ENCODE peak calls at places on chromosome 7, in six cellular contexts. One of them, this sample, is unnamed.

GRCh38 chr7:6346581-6346980 is 74.2 kb upstream of the CYTH3 start:
- DNase-seq in right lobe of liver: no peak
- DNase-seq in effector memory CD4-positive, alpha-beta T cell: no peak
- DNase-seq in endodermal cell: peak; percentile 67
- DNase-seq in CD8-positive, alpha-beta memory T cell: no peak
- DNase-seq in uterus: no peak
- DNase-seq in this sample: no peak

GRCh38 chr7:121752706-121753105 is 120.3 kb upstream of the PTPRZ1 start:
- DNase-seq in CD8-positive, alpha-beta memory T cell: no peak
- DNase-seq in endodermal cell: peak; percentile 55
- DNase-seq in uterus: no peak
- DNase-seq in right lobe of liver: no peak
- DNase-seq in effector memory CD4-positive, alpha-beta T cell: no peak
- DNase-seq in this sample: no peak

GRCh38 chr7:105760549-105761447 is 115.6 kb downstream of the ATXN7L1 start:
- DNase-seq in uterus: no peak
- DNase-seq in CD8-positive, alpha-beta memory T cell: peak; percentile 12
- DNase-seq in endodermal cell: no peak
- DNase-seq in right lobe of liver: no peak
- DNase-seq in effector memory CD4-positive, alpha-beta T cell: peak; percentile 14
- DNase-seq in this sample: no peak

GRCh38 chr7:135803143-135803542 is 54.5 kb upstream of the FAM180A start:
- DNase-seq in effector memory CD4-positive, alpha-beta T cell: no peak
- DNase-seq in CD8-positive, alpha-beta memory T cell: no peak
- DNase-seq in endodermal cell: no peak
- DNase-seq in uterus: no peak
- DNase-seq in right lobe of liver: no peak
- DNase-seq in this sample: no peak

GRCh38 chr7:18064242-18064838 is 36.7 kb upstream of the PRPS1L1 start:
- DNase-seq in endodermal cell: peak; percentile 87
- DNase-seq in effector memory CD4-positive, alpha-beta T cell: no peak
- DNase-seq in right lobe of liver: no peak
- DNase-seq in CD8-positive, alpha-beta memory T cell: no peak
- DNase-seq in uterus: no peak
- DNase-seq in this sample: no peak

GRCh38 chr7:27960415-27960814 is 220.2 kb downstream of the JAZF1 start:
- DNase-seq in endodermal cell: no peak
- DNase-seq in CD8-positive, alpha-beta memory T cell: no peak
- DNase-seq in uterus: no peak
- DNase-seq in effector memory CD4-positive, alpha-beta T cell: no peak
- DNase-seq in right lobe of liver: no peak
- DNase-seq in this sample: no peak

GRCh38 chr7:77903597-77903996 is 105.0 kb downstream of the PHTF2 start:
- DNase-seq in CD8-positive, alpha-beta memory T cell: no peak
- DNase-seq in effector memory CD4-positive, alpha-beta T cell: no peak
- DNase-seq in endodermal cell: peak; percentile 66
- DNase-seq in right lobe of liver: no peak
- DNase-seq in uterus: no peak
- DNase-seq in this sample: no peak

GRCh38 chr7:100435401-100436304 is 644 bp downstream of the PPP1R35 start:
- DNase-seq in right lobe of liver: peak; percentile 76
- DNase-seq in effector memory CD4-positive, alpha-beta T cell: peak; percentile 27
- DNase-seq in endodermal cell: peak; percentile 77
- DNase-seq in uterus: peak; percentile 45
- DNase-seq in CD8-positive, alpha-beta memory T cell: peak; percentile 40
- DNase-seq in this sample: peak; percentile 51

GRCh38 chr7:155188821-155189599 is 108.7 kb upstream of the INSIG1 start:
- DNase-seq in effector memory CD4-positive, alpha-beta T cell: no peak
- DNase-seq in uterus: no peak
- DNase-seq in right lobe of liver: peak; percentile 20
- DNase-seq in CD8-positive, alpha-beta memory T cell: no peak
- DNase-seq in endodermal cell: no peak
- DNase-seq in this sample: no peak

GRCh38 chr7:124085168-124085567 is 52.3 kb upstream of the TMEM229A start:
- DNase-seq in CD8-positive, alpha-beta memory T cell: no peak
- DNase-seq in effector memory CD4-positive, alpha-beta T cell: no peak
- DNase-seq in endodermal cell: no peak
- DNase-seq in uterus: no peak
- DNase-seq in right lobe of liver: no peak
- DNase-seq in this sample: no peak

GRCh38 chr7:90661290-90662151 is 65.4 kb downstream of the CDK14 start:
- DNase-seq in right lobe of liver: no peak
- DNase-seq in endodermal cell: peak; percentile 58
- DNase-seq in effector memory CD4-positive, alpha-beta T cell: no peak
- DNase-seq in uterus: no peak
- DNase-seq in CD8-positive, alpha-beta memory T cell: no peak
- DNase-seq in this sample: no peak

GRCh38 chr7:82506702-82507101 is 63.1 kb upstream of the CACNA2D1 start:
- DNase-seq in uterus: no peak
- DNase-seq in right lobe of liver: no peak
- DNase-seq in effector memory CD4-positive, alpha-beta T cell: no peak
- DNase-seq in endodermal cell: peak; percentile 54
- DNase-seq in CD8-positive, alpha-beta memory T cell: no peak
- DNase-seq in this sample: no peak

GRCh38 chr7:76209310-76209709 is 7.6 kb downstream of the SRRM3 start:
- DNase-seq in endodermal cell: no peak
- DNase-seq in uterus: no peak
- DNase-seq in effector memory CD4-positive, alpha-beta T cell: no peak
- DNase-seq in CD8-positive, alpha-beta memory T cell: no peak
- DNase-seq in right lobe of liver: no peak
- DNase-seq in this sample: no peak

GRCh38 chr7:130276796-130277762 is 10.4 kb downstream of the CPA2 start:
- DNase-seq in effector memory CD4-positive, alpha-beta T cell: no peak
- DNase-seq in uterus: no peak
- DNase-seq in CD8-positive, alpha-beta memory T cell: no peak
- DNase-seq in endodermal cell: no peak
- DNase-seq in right lobe of liver: no peak
- DNase-seq in this sample: no peak

GRCh38 chr7:42010751-42011150 is 226.3 kb downstream of the GLI3 start:
- DNase-seq in CD8-positive, alpha-beta memory T cell: no peak
- DNase-seq in endodermal cell: no peak
- DNase-seq in uterus: no peak
- DNase-seq in effector memory CD4-positive, alpha-beta T cell: no peak
- DNase-seq in right lobe of liver: no peak
- DNase-seq in this sample: no peak

GRCh38 chr7:57354679-57355338 is 95.2 kb upstream of the ZNF716 start:
- DNase-seq in right lobe of liver: peak; percentile 69
- DNase-seq in endodermal cell: no peak
- DNase-seq in CD8-positive, alpha-beta memory T cell: no peak
- DNase-seq in uterus: no peak
- DNase-seq in effector memory CD4-positive, alpha-beta T cell: no peak
- DNase-seq in this sample: no peak

GRCh38 chr7:57348646-57349269 is 101.2 kb upstream of the ZNF716 start:
- DNase-seq in endodermal cell: no peak
- DNase-seq in effector memory CD4-positive, alpha-beta T cell: no peak
- DNase-seq in right lobe of liver: peak; percentile 74
- DNase-seq in uterus: no peak
- DNase-seq in CD8-positive, alpha-beta memory T cell: no peak
- DNase-seq in this sample: no peak

GRCh38 chr7:57354195-57354594 is 95.8 kb upstream of the ZNF716 start:
- DNase-seq in right lobe of liver: no peak
- DNase-seq in effector memory CD4-positive, alpha-beta T cell: no peak
- DNase-seq in CD8-positive, alpha-beta memory T cell: no peak
- DNase-seq in uterus: no peak
- DNase-seq in endodermal cell: no peak
- DNase-seq in this sample: no peak
- H3K9me3 ChIP-seq in right lobe of liver: no peaks in the 10 kb centered on the region
- H3K9me3 ChIP-seq in effector memory CD4-positive, alpha-beta T cell: no peaks in the 10 kb centered on the region
- H3K9me3 ChIP-seq in CD8-positive, alpha-beta memory T cell: no peaks in the 10 kb centered on the region
- H3K9me3 ChIP-seq in uterus: no peaks in the 10 kb centered on the region
- H3K9me3 ChIP-seq in endodermal cell: peaks cover 66% of the 10 kb centered on the region
- H3K9me3 ChIP-seq in this sample: no peaks in the 10 kb centered on the region

GRCh38 chr7:999921-1000593 is 17.1 kb downstream of the CYP2W1 start:
- DNase-seq in uterus: no peak
- DNase-seq in CD8-positive, alpha-beta memory T cell: no peak
- DNase-seq in right lobe of liver: no peak
- DNase-seq in effector memory CD4-positive, alpha-beta T cell: no peak
- DNase-seq in endodermal cell: no peak
- DNase-seq in this sample: no peak
- H3K4me1 ChIP-seq in uterus: no peaks in the 10 kb centered on the region
- H3K4me1 ChIP-seq in CD8-positive, alpha-beta memory T cell: no peaks in the 10 kb centered on the region
- H3K4me1 ChIP-seq in right lobe of liver: no peaks in the 10 kb centered on the region
- H3K4me1 ChIP-seq in effector memory CD4-positive, alpha-beta T cell: no peaks in the 10 kb centered on the region
- H3K4me1 ChIP-seq in endodermal cell: no peaks in the 10 kb centered on the region
- H3K4me1 ChIP-seq in this sample: no peaks in the 10 kb centered on the region

DNA sequence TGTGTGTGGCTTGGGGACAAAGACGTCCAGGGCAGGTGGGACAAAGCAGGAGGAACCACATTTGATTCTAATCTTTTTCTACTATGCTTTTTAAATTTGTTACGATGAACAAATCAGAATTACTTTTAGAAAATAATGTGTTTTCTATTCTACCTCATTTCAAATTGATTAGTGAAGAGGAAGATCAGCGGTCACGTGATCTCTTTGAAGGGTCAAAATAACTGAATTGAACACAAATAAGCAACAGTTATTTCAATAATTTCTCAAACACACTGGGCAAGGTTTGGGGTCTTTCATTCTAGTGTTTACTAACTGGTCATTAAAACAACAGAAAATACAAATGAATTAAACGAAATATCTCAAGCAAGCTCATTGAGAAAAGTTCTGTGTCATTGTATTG is 773.0 kb upstream of the IGFBP3 start:
- DNase-seq in endodermal cell: no peak
- DNase-seq in effector memory CD4-positive, alpha-beta T cell: no peak
- DNase-seq in uterus: no peak
- DNase-seq in CD8-positive, alpha-beta memory T cell: no peak
- DNase-seq in right lobe of liver: no peak
- DNase-seq in this sample: no peak
- H3K4me3 ChIP-seq in endodermal cell: no peak overlapping the region
- H3K4me3 ChIP-seq in effector memory CD4-positive, alpha-beta T cell: no peak overlapping the region
- H3K4me3 ChIP-seq in uterus: no peak overlapping the region
- H3K4me3 ChIP-seq in CD8-positive, alpha-beta memory T cell: no peak overlapping the region
- H3K4me3 ChIP-seq in right lobe of liver: no peak overlapping the region
- H3K4me3 ChIP-seq in this sample: no peak overlapping the region

DNA sequence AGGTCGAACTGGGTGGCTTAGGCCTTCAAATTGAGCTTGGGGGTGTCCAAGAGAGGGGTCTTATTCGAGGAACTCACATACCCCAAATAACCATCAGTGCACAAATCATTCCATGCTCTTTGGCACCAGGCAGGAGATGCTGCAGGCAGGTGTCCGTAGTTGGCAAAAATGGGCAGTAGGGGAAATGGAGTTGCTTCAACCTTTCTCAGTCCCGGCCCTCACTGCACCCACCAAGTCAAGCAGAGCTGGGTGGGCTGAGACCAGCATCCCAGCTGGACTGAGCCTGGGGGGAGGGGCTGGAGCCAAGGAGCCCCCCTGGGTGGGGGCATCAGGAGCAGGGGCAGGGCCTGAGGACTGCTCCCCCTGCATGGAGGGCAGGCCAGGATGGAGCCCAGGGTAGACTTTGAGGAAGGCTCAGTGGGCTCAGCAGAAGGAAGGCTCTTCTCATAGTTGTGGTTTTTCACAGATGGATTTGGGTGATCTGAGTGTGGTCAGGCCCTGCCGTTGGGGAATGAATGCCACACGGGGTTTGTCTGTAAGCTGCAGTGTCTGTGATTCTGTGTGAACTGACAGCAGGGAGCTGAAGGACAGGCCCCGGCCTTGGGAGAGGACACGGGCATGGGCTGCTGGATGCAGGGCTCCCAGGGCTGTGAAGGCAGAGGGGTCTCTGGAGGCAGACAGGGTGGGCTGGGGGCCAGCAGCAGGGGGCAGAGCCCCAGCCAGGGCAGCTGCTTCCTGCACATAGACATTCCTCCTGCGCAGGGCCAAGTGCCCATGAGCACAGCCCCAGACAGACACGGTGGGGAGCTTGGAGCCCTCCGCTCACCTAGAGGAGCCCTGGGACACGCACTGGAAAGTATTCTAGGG is 144.5 kb downstream of the ADCY1 start:
- DNase-seq in CD8-positive, alpha-beta memory T cell: no peak
- DNase-seq in right lobe of liver: peak; percentile 38
- DNase-seq in effector memory CD4-positive, alpha-beta T cell: no peak
- DNase-seq in uterus: no peak
- DNase-seq in endodermal cell: no peak
- DNase-seq in this sample: no peak
- H3K9me3 ChIP-seq in CD8-positive, alpha-beta memory T cell: no peaks in the 10 kb centered on the region
- H3K9me3 ChIP-seq in right lobe of liver: no peaks in the 10 kb centered on the region
- H3K9me3 ChIP-seq in effector memory CD4-positive, alpha-beta T cell: no peaks in the 10 kb centered on the region
- H3K9me3 ChIP-seq in uterus: no peaks in the 10 kb centered on the region
- H3K9me3 ChIP-seq in endodermal cell: no peaks in the 10 kb centered on the region
- H3K9me3 ChIP-seq in this sample: no peaks in the 10 kb centered on the region